ENCODE peak calls at places on chromosomes 5 and 9, in six cellular contexts. R is neuronal stem cell; C is CD4-positive, alpha-beta T cell; M is tibial artery; I is cardiac muscle cell; G is transverse colon. T is an unnamed sample.

GRCh38 chr9:88766778-88767503 is 224.3 kb upstream of the S1PR3 start:
- DNase-seq in M (no peak), C (no peak), I (peak), G (no peak), R (no peak), T (peak)

GRCh38 chr5:103542441-103542840 is 20.1 kb downstream of the NUDT12 start:
- DNase-seq in G (no peak), M (no peak), I (no peak), C (no peak), R (no peak), T (no peak)

GRCh38 chr9:88826651-88827245 is 164.5 kb upstream of the S1PR3 start:
- DNase-seq in C (no peak), M (no peak), I (peak), R (no peak), G (no peak), T (no peak)

GRCh38 chr9:110130211-110130610 is 77.7 kb downstream of the C9orf152 start:
- DNase-seq in C (no peak), I (no peak), R (no peak), G (no peak), M (no peak), T (no peak)

GRCh38 chr9:93119953-93120845 is 13.9 kb downstream of the NINJ1 start:
- DNase-seq in M (peak), I (peak), G (peak), C (no peak), R (no peak), T (peak)

GRCh38 chr9:124257865-124258764 is at the start of gene NEK6:
- DNase-seq in R (no peak), C (peak), M (peak), G (peak), I (peak), T (no peak)

GRCh38 chr9:90088411-90088810 is 483.6 kb downstream of the GADD45G start:
- DNase-seq in R (no peak), C (no peak), G (no peak), I (no peak), M (no peak), T (no peak)

GRCh38 chr5:143682221-143682620 is 129.7 kb upstream of the HMHB1 start:
- DNase-seq in R (no peak), M (no peak), C (no peak), G (no peak), I (peak), T (no peak)

GRCh38 chr5:176413709-176414191 is 2.6 kb downstream of the CLTB start:
- DNase-seq in G (no peak), R (no peak), M (no peak), I (no peak), C (no peak), T (no peak)
- H3K27ac ChIP-seq in G (peak), R (no peak), M (peak), I (peak), C (no peak), T (peak)

GRCh38 chr5:93532370-93532769 is 48.6 kb downstream of the NR2F1-AS1 start:
- DNase-seq in C (no peak), G (peak), M (peak), R (no peak), I (peak), T (peak)
- H3K27ac ChIP-seq in C (no peak), G (peak), M (no peak), R (no peak), I (no peak), T (no peak)

GRCh38 chr5:170333161-170333909 is 35.8 kb upstream of the LCP2 start:
- DNase-seq in M (no peak), R (peak), G (peak), I (no peak), C (no peak), T (no peak)
- H3K27ac ChIP-seq in M (peak), R (no peak), G (peak), I (no peak), C (peak), T (no peak)

DNA sequence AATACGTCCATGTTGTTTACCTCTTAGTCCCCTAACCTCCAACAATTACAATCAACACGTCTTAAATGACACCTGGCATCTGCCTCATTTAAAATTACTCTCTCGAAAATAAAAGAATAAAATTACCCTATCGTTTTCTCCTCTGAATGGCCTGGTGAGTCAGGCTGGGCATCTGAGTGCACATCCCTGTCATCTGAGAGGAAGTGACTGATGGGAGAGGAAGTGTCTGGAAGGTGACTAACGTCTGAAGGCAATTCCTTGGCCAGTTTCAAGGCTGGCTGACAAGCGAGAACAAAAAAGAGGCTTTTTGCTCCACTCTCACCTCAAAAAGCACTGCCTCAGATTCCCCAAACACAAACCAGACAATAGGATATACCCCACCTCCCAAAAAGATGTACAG is 57.7 kb downstream of the MAPKAP1 start:
- DNase-seq in R (no peak), I (peak), G (no peak), C (no peak), M (peak), T (peak)
- H3K27ac ChIP-seq in R (no peak), I (no peak), G (no peak), C (no peak), M (no peak), T (peak)

DNA sequence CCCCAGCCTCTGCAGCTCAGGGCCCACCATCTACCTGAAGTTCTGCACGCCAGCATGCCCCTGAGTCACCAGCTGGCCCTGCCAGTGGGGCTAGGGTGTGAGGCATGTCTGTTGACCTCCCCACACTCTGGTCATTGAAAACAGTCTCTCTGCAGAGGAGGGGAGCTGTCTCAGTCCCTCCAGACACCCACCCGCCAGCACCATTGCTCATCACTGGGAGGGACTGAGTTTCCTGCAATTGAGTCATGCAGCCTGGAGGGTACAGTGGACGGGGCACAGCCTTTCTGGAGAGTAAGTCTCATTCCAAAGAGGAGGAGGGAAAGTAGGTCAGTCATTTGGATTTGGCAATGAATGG is 16.8 kb upstream of the COL5A1 start:
- DNase-seq in M (peak), C (no peak), R (no peak), G (no peak), I (peak), T (no peak)
- H3K27ac ChIP-seq in M (no peak), C (no peak), R (no peak), G (no peak), I (no peak), T (peak)

GRCh38 chr5:62432618-62433064 is 20.1 kb downstream of the IPO11 start:
- DNase-seq in I (peak), C (no peak), R (no peak), M (peak), G (no peak), T (no peak)

DNA sequence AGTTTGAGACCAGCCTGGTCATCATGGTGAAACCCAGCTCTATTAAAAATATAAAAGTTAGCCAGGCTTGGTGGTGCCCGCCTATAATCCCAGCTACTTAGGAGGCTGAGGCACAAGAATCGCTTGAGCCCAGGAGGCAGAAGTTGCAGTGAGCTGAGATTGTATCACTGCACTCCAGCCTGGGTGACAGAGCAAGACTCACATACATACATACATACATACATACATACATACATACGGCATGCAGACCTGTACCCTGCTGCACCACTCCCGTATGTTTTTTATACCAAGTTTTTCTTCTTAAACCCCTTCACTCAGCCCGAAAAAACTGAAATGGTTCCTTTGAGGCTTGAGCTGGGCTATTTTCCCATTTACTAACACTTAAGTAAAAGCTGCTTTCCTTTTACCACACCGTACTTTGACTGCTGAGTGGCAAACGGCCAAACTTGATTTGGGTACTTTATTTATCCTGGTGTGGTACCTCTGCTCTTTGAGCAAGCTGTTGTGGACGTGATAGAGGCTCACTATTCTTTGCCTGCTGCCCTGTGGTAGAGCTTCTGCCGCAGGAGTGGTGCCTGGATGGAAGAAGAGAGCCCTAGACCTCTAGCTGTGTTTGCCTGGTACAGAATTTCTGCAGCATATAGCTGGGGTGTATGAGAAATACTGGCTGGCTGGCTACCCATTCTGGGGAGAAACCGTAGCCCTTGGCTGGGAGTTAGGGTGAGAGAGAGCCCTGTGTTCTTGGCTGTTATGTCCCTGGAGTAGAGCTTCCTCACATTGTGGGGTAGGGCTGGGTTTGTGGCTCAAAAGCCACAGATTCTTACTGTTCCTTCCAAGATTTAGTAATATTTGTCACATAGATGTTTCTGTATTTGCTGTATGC is 19.4 kb downstream of the IPO11 start:
- DNase-seq in M (peak), R (no peak), C (no peak), I (peak), G (peak), T (no peak)
- H3K27ac ChIP-seq in M (no peak), R (no peak), C (no peak), I (peak), G (no peak), T (no peak)

GRCh38 chr9:137459147-137459600 is at the start of gene NSMF:
- DNase-seq in I (peak), R (peak), M (peak), G (peak), C (peak), T (peak)
- H3K27ac ChIP-seq in I (no peak), R (no peak), M (peak), G (peak), C (peak), T (peak)

GRCh38 chr9:72173080-72173479 is 23.8 kb downstream of the GDA start:
- DNase-seq in M (no peak), R (no peak), G (no peak), I (no peak), C (no peak), T (no peak)

GRCh38 chr9:72165821-72166547 is 16.7 kb downstream of the GDA start:
- DNase-seq in M (no peak), C (no peak), R (no peak), I (no peak), G (no peak), T (no peak)

GRCh38 chr9:72168075-72168474 is 18.8 kb downstream of the GDA start:
- DNase-seq in C (no peak), G (no peak), R (no peak), M (no peak), I (no peak), T (no peak)

GRCh38 chr9:72169185-72169584 is 19.9 kb downstream of the GDA start:
- DNase-seq in M (no peak), I (no peak), R (no peak), G (no peak), C (no peak), T (no peak)
- H3K27ac ChIP-seq in M (no peak), I (no peak), R (no peak), G (no peak), C (no peak), T (no peak)

DNA sequence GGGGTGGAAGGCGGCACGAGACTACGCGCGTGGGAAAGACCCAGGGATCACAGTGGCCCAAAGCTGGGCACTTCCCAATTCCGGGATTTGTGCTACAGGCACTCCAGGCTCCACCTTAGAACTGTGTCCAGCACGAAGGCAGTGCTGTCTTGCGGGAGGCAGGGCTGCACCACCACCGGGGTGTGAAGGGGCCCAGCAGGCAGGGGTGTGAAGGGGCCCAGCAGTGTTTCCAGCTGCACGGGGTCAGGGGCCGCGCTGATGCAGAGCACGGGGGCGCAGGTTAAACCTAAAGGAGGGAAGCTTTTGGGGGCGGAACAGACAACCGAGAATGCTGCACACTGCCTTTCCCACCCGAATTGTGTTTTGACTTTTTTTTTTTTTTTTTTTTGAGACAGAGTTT is 1.1 kb upstream of the PDCD6 start:
- DNase-seq in I (no peak), C (no peak), M (no peak), G (no peak), R (no peak), T (no peak)
- H3K27ac ChIP-seq in I (no peak), C (no peak), M (no peak), G (peak), R (no peak), T (peak)